ENCODE peak calls at places on chromosomes 11 and 22, in five cellular contexts. U, O, P, E and G are unnamed samples.
A peak's percentile ranks its signal among the peaks of the same experiment; 100 is the strongest.

GRCh38 chr11:72720047-72720446 is 32.2 kb downstream of the ARAP1 start:
- DNase-seq in E (no peak), U (no peak), O (no peak), P (no peak), G (no peak)

GRCh38 chr11:1230456-1231395 is 7.9 kb downstream of the MUC5B start:
- DNase-seq in O (no peak), P (no peak), E (no peak), U (peak; percentile 48), G (no peak)

GRCh38 chr22:28896611-28897010 is 13.2 kb downstream of the ZNRF3 start:
- DNase-seq in O (no peak), P (no peak), U (no peak), E (no peak), G (no peak)

GRCh38 chr22:33853200-33854097 is 66.8 kb downstream of the LARGE1 start:
- DNase-seq in U (no peak), O (peak; percentile 65), P (peak; percentile 68), E (peak; percentile 72), G (peak; percentile 41)

GRCh38 chr11:133408936-133409335 is 123.4 kb downstream of the OPCML start:
- DNase-seq in U (no peak), P (no peak), O (no peak), E (no peak), G (no peak)

GRCh38 chr11:5288108-5288911 is 13.4 kb downstream of the OR51B4 start:
- DNase-seq in U (no peak), O (no peak), E (no peak), P (no peak), G (no peak)

GRCh38 chr11:125224391-125225015 is 60.0 kb downstream of the PKNOX2 start:
- DNase-seq in E (no peak), P (no peak), U (no peak), O (peak; percentile 16), G (peak; percentile 4)

GRCh38 chr11:68351450-68352275 is 39.3 kb downstream of the LRP5 start:
- DNase-seq in U (no peak), O (no peak), P (no peak), E (no peak), G (no peak)

GRCh38 chr11:57668467-57668890 is 565 bp downstream of the ZDHHC5 start:
- DNase-seq in U (peak; percentile 72), O (no peak), P (no peak), E (no peak), G (peak; percentile 27)

GRCh38 chr11:134045799-134046635 is 22.9 kb upstream of the JAM3 start:
- DNase-seq in E (no peak), P (no peak), O (no peak), U (no peak), G (no peak)

GRCh38 chr11:47007579-47007978 is 71.0 kb downstream of the CSTPP1 start:
- DNase-seq in O (no peak), U (no peak), P (no peak), E (no peak), G (no peak)

GRCh38 chr11:35796542-35796941 is 134.0 kb downstream of the TRIM44 start:
- DNase-seq in P (peak; percentile 32), U (no peak), O (no peak), E (no peak), G (peak; percentile 89)

GRCh38 chr22:50171319-50171964 is 911 bp downstream of the PANX2 start:
- DNase-seq in U (no peak), P (no peak), E (no peak), O (no peak), G (no peak)

GRCh38 chr11:93517041-93517440 is 26.1 kb downstream of the SMCO4 start:
- DNase-seq in O (no peak), P (no peak), E (no peak), U (no peak), G (no peak)

GRCh38 chr11:69744435-69744834 is 30.7 kb downstream of the FGF4 start:
- DNase-seq in P (peak; percentile 87), E (no peak), O (peak; percentile 7), U (peak; percentile 52), G (peak; percentile 8)

GRCh38 chr22:38824587-38824986 is 19.2 kb downstream of the NPTXR start:
- DNase-seq in P (peak; percentile 34), E (no peak), O (peak; percentile 64), U (peak; percentile 77), G (no peak)

GRCh38 chr11:14773755-14774154 is 118.3 kb downstream of the CYP2R1 start:
- DNase-seq in P (no peak), U (no peak), E (no peak), O (no peak), G (no peak)

GRCh38 chr11:3153291-3153861 is 11.7 kb downstream of the OSBPL5 start:
- DNase-seq in U (no peak), P (peak; percentile 68), O (peak; percentile 62), E (peak; percentile 65), G (no peak)

GRCh38 chr11:134013518-134013917 is 55.4 kb upstream of the JAM3 start:
- DNase-seq in O (no peak), U (no peak), E (no peak), P (no peak), G (no peak)

GRCh38 chr11:111418436-111418787 is 39.3 kb upstream of the POU2AF1 start:
- DNase-seq in P (no peak), O (no peak), E (no peak), U (no peak), G (no peak)

GRCh38 chr11:17287058-17287457 is 10.5 kb downstream of the NUCB2 start:
- DNase-seq in E (no peak), O (no peak), P (no peak), U (no peak), G (no peak)

GRCh38 chr11:3950996-3951662 is 95.7 kb downstream of the STIM1 start:
- DNase-seq in O (peak; percentile 51), E (no peak), P (peak; percentile 21), U (no peak), G (no peak)

GRCh38 chr11:46855863-46856262 is 9.8 kb upstream of the CKAP5 start:
- DNase-seq in E (no peak), O (no peak), U (no peak), P (no peak), G (no peak)

GRCh38 chr11:46036969-46037368 is 84.3 kb downstream of the PHF21A start:
- DNase-seq in O (no peak), P (no peak), E (no peak), U (no peak), G (no peak)

GRCh38 chr22:49548356-49549202 is 279.1 kb downstream of the BRD1 start:
- DNase-seq in P (no peak), E (no peak), O (no peak), U (no peak), G (no peak)

GRCh38 chr22:26017932-26018331 is 151.3 kb upstream of the SEZ6L start:
- DNase-seq in E (no peak), U (no peak), P (no peak), O (no peak), G (no peak)

GRCh38 chr11:9516113-9516512 is 55.3 kb downstream of the ZNF143 start:
- DNase-seq in U (no peak), O (no peak), E (no peak), P (no peak), G (no peak)

GRCh38 chr11:72684236-72684912 is 10.2 kb upstream of the PDE2A start:
- DNase-seq in P (peak; percentile 51), O (peak; percentile 31), E (peak; percentile 60), U (peak; percentile 95), G (peak; percentile 68)

GRCh38 chr22:18044548-18045271 is 20.3 kb upstream of the MICAL3 start:
- DNase-seq in U (peak; percentile 55), P (no peak), O (no peak), E (no peak), G (no peak)

GRCh38 chr11:36373040-36374010 is 77.2 kb downstream of the PRR5L start:
- DNase-seq in O (no peak), E (no peak), P (peak; percentile 29), U (no peak), G (no peak)

GRCh38 chr11:123509737-123510578 is 79.9 kb downstream of the GRAMD1B start:
- DNase-seq in U (no peak), E (no peak), P (no peak), O (peak; percentile 24), G (no peak)

GRCh38 chr11:91932151-91932821 is 292.3 kb upstream of the FAT3 start:
- DNase-seq in E (no peak), P (no peak), O (peak; percentile 60), U (no peak), G (no peak)

GRCh38 chr11:97743205-97743742 is 1277.5 kb upstream of the CNTN5 start:
- DNase-seq in E (no peak), O (no peak), U (no peak), P (no peak), G (no peak)

GRCh38 chr22:24550028-24550901 is 4.7 kb downstream of the GUCD1 start:
- DNase-seq in U (peak; percentile 77), O (no peak), P (peak; percentile 72), E (no peak), G (no peak)

GRCh38 chr11:111393096-111393495 is 14.0 kb upstream of the POU2AF1 start:
- DNase-seq in O (no peak), P (no peak), U (no peak), E (no peak), G (no peak)

GRCh38 chr11:102757823-102758549 is 22.4 kb downstream of the MMP10 start:
- DNase-seq in E (no peak), U (no peak), O (peak; percentile 39), P (peak; percentile 81), G (peak; percentile 49)